ENCODE peak calls at places on chromosomes 2 and 18, in five cellular contexts. N is kidney epithelial cell; G is cardiac muscle cell; L is CD8-positive, alpha-beta T cell; C is thyroid gland. X is an unnamed sample.

GRCh38 chr18:66124394-66124793 is 373.6 kb downstream of the CDH7 start:
- DNase-seq in N (no peak), G (no peak), L (no peak), C (no peak), X (no peak)

GRCh38 chr2:62736899-62737559 is 31.5 kb downstream of the EHBP1 start:
- DNase-seq in N (peak), G (no peak), L (no peak), C (no peak), X (no peak)

GRCh38 chr18:71673498-71673897 is 870.6 kb downstream of the CBLN2 start:
- DNase-seq in N (no peak), G (no peak), L (no peak), C (no peak), X (no peak)

GRCh38 chr2:200800458-200800857 is 11.3 kb upstream of the BZW1 start:
- DNase-seq in N (no peak), G (no peak), L (no peak), C (no peak), X (no peak)

GRCh38 chr2:159155315-159155714 is 131.2 kb downstream of the WDSUB1 start:
- DNase-seq in N (no peak), G (no peak), L (no peak), C (peak), X (no peak)

GRCh38 chr2:201532686-201533304 is 81.3 kb downstream of the STRADB start:
- DNase-seq in N (peak), G (peak), L (no peak), C (no peak), X (no peak)

GRCh38 chr2:238202326-238203103 is 980 bp downstream of the ILKAP start:
- DNase-seq in N (no peak), G (peak), L (no peak), C (no peak), X (no peak)

GRCh38 chr2:215613265-215613664 is 177.4 kb upstream of the FN1 start:
- DNase-seq in N (no peak), G (no peak), L (no peak), C (no peak), X (no peak)

GRCh38 chr2:31983762-31984467 is 26.9 kb downstream of the MEMO1 start:
- DNase-seq in N (no peak), G (no peak), L (no peak), C (no peak), X (no peak)

GRCh38 chr18:159037-159652 is 788 bp downstream of the USP14 start:
- DNase-seq in N (no peak), G (peak), L (no peak), C (no peak), X (no peak)

GRCh38 chr2:230828272-230828961 is 36.3 kb upstream of the ITM2C start:
- DNase-seq in N (no peak), G (peak), L (no peak), C (no peak), X (peak)

GRCh38 chr2:229454934-229455631 is 184.0 kb upstream of the PID1 start:
- DNase-seq in N (no peak), G (peak), L (no peak), C (no peak), X (no peak)

GRCh38 chr2:241738040-241738686 is 3.7 kb downstream of the D2HGDH start:
- DNase-seq in N (no peak), G (no peak), L (no peak), C (no peak), X (no peak)

GRCh38 chr2:162146906-162147305 is 5.1 kb downstream of the GCG start:
- DNase-seq in N (no peak), G (no peak), L (no peak), C (no peak), X (no peak)

GRCh38 chr2:107132141-107132540 is 246.2 kb upstream of the ST6GAL2 start:
- DNase-seq in N (no peak), G (no peak), L (no peak), C (no peak), X (no peak)

GRCh38 chr2:85468704-85469349 is 50.3 kb downstream of the SH2D6 start:
- DNase-seq in N (peak), G (peak), L (no peak), C (no peak), X (no peak)

GRCh38 chr2:105102963-105103421 is 65.1 kb downstream of the MRPS9 start:
- DNase-seq in N (peak), G (peak), L (no peak), C (no peak), X (no peak)

GRCh38 chr2:165407464-165407863 is 62.0 kb upstream of the CSRNP3 start:
- DNase-seq in N (no peak), G (no peak), L (no peak), C (no peak), X (no peak)

GRCh38 chr2:183244300-183244849 is 120.1 kb downstream of the NUP35 start:
- DNase-seq in N (no peak), G (no peak), L (no peak), C (no peak), X (no peak)

GRCh38 chr2:30514134-30514860 is 67.3 kb downstream of the LCLAT1 start:
- DNase-seq in N (no peak), G (peak), L (no peak), C (peak), X (no peak)

GRCh38 chr18:48525671-48526070 is 13.2 kb upstream of the CTIF start:
- DNase-seq in N (no peak), G (no peak), L (no peak), C (no peak), X (no peak)

GRCh38 chr2:80489718-80490117 is 185.2 kb upstream of the LRRTM1 start:
- DNase-seq in N (peak), G (peak), L (no peak), C (no peak), X (no peak)

GRCh38 chr18:66560092-66560491 is 43.8 kb downstream of the CDH19 start:
- DNase-seq in N (no peak), G (peak), L (no peak), C (peak), X (no peak)

GRCh38 chr2:86789687-86790133 is 1.0 kb downstream of the CD8A start:
- DNase-seq in N (no peak), G (no peak), L (no peak), C (no peak), X (no peak)

GRCh38 chr2:21256006-21256405 is 132.2 kb downstream of the TDRD15 start:
- DNase-seq in N (peak), G (peak), L (no peak), C (no peak), X (peak)

GRCh38 chr2:241775223-241776177 is 1.1 kb upstream of the GAL3ST2 start:
- DNase-seq in N (no peak), G (no peak), L (no peak), C (no peak), X (peak)

GRCh38 chr2:67046568-67046967 is 350.6 kb upstream of the ETAA1 start:
- DNase-seq in N (no peak), G (no peak), L (no peak), C (no peak), X (no peak)

GRCh38 chr2:239075918-239076727 is 228.2 kb downstream of the TWIST2 start:
- DNase-seq in N (no peak), G (no peak), L (no peak), C (no peak), X (peak)

GRCh38 chr2:232339121-232340081 is 39.1 kb upstream of the ALPP start:
- DNase-seq in N (no peak), G (no peak), L (no peak), C (no peak), X (no peak)

GRCh38 chr2:203018181-203018580 is 3.5 kb downstream of the NBEAL1 start:
- DNase-seq in N (no peak), G (peak), L (no peak), C (no peak), X (no peak)

GRCh38 chr2:237723613-237724012 is 75.0 kb upstream of the RBM44 start:
- DNase-seq in N (no peak), G (no peak), L (no peak), C (no peak), X (peak)

GRCh38 chr2:62527478-62528210 is 21.6 kb upstream of the TMEM17 start:
- DNase-seq in N (no peak), G (no peak), L (no peak), C (no peak), X (no peak)

GRCh38 chr18:5197032-5197434 is at the start of gene AKAIN1:
- DNase-seq in N (no peak), G (peak), L (peak), C (peak), X (no peak)

GRCh38 chr2:132279344-132279743 is 117.6 kb upstream of the ANKRD30BL start:
- DNase-seq in N (no peak), G (no peak), L (no peak), C (no peak), X (no peak)

GRCh38 chr18:67790527-67790926 is 274.0 kb upstream of the DSEL start:
- DNase-seq in N (no peak), G (no peak), L (no peak), C (no peak), X (no peak)

GRCh38 chr2:170467568-170468422 is 247.3 kb upstream of the SP5 start:
- DNase-seq in N (no peak), G (peak), L (no peak), C (no peak), X (no peak)

GRCh38 chr2:159735648-159736047 is 23.3 kb downstream of the MARCHF7 start:
- DNase-seq in N (no peak), G (no peak), L (no peak), C (no peak), X (no peak)

GRCh38 chr18:21241224-21242131 is 554 bp upstream of the GREB1L start:
- DNase-seq in N (no peak), G (peak), L (no peak), C (peak), X (peak)

GRCh38 chr2:19363474-19363778 is 5.0 kb upstream of the OSR1 start:
- DNase-seq in N (no peak), G (no peak), L (no peak), C (no peak), X (no peak)
- H3K4me3 ChIP-seq in N (peak), G (peak), L (peak), C (no peak), X (peak)

GRCh38 chr2:15718944-15719323 is 127.3 kb downstream of the DDX1 start:
- DNase-seq in N (no peak), G (no peak), L (no peak), C (no peak), X (no peak)

GRCh38 chr2:15715596-15715995 is 123.9 kb downstream of the DDX1 start:
- DNase-seq in N (no peak), G (no peak), L (no peak), C (no peak), X (no peak)

GRCh38 chr2:15719566-15720313 is 128.1 kb downstream of the DDX1 start:
- DNase-seq in N (no peak), G (no peak), L (no peak), C (no peak), X (peak)

GRCh38 chr2:15720561-15721307 is 129.1 kb downstream of the DDX1 start:
- DNase-seq in N (no peak), G (no peak), L (no peak), C (no peak), X (no peak)

DNA sequence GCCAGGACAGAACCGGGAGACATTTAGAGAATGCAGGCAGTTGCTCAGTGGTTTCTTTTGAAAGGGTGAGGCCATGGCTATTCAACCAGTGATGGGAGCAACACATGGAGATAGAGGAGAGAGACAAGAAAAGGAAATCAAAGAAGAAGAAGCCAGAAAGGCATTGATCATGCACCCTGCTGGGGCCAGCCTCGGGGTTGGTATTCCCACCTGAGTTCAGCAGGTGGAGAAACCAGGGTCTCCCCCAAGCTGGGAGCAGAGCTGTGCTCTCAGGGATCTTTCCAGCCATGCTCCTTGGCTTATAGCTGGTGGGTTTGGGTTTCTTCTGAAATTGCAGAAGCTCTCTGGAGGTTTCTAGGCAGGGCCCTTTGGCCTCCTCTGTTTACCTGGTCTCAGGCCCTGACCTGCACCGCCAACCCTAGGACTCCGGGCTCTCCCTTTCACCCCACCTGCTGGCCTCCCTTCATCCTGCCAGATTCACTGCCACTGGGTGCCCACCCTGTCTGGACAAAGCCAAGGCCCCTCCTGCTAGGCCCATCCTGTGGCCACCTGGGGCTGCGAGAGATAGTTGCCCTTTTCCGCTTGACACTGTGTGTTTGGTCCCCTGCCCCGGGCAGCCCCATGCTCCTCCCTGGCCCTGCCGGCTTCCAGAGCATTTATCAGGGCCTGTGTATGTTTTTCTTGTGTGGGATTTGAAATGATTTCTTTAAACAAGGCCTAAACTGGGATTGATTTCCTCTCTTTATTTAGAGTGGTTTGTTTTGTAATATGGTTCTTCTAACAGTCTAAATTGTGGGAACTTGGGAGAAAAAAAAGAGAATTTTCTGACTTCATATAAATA is 126.7 kb downstream of the DDX1 start:
- DNase-seq in N (no peak), G (no peak), L (no peak), C (no peak), X (peak)
- H3K4me3 ChIP-seq in N (no peak), G (no peak), L (no peak), C (no peak), X (no peak)

GRCh38 chr2:174594451-174594850 is 3.2 kb downstream of the WIPF1 start:
- DNase-seq in N (no peak), G (no peak), L (no peak), C (no peak), X (no peak)
- H3K4me3 ChIP-seq in N (no peak), G (no peak), L (peak), C (no peak), X (no peak)

DNA sequence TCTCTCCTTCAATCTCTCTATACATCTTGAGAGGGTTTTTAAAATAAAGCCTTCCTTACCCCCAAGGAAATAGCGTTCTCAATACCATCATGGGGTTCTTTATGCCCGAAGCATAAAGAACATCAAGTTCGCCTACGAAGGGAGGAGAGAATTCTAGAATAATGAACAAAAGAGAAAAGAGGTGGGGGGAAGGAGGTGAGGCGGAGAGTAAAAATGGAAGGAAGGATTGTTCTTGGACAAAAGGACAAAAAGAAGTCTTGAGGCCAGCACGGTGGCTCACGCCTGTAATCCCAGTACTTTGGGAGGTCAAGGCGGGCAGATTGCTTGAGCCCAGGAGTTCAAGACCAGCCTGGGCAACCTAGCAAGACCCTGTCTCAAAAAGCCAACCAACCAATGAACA is 319.8 kb upstream of the NCKAP5 start:
- DNase-seq in N (no peak), G (no peak), L (no peak), C (no peak), X (no peak)
- H3K4me3 ChIP-seq in N (no peak), G (no peak), L (no peak), C (no peak), X (no peak)

DNA sequence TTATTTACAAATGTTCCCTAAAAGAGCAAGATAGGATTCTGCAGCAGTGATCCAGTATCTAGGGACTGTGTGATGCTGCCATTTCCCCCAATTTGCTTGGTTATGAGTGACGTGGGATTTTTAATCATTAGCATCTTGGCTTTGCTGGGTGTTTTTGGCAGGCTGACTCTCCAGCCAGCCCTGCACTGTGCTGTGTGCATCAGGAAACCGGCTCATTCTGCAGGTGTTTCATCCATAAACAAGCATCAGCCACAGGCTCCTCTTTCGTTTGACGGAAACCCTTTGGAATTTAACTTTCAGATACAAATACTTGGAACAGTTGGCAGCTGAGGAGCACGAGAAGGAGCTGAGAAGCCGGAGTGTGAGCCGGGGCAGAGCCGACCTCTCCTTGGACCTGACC is 135.9 kb downstream of the TPGS2 start:
- DNase-seq in N (no peak), G (no peak), L (no peak), C (no peak), X (no peak)
- H3K4me3 ChIP-seq in N (no peak), G (no peak), L (no peak), C (no peak), X (no peak)

GRCh38 chr18:24398515-24398914 is 891 bp upstream of the OSBPL1A start:
- DNase-seq in N (no peak), G (peak), L (no peak), C (peak), X (no peak)
- H3K4me3 ChIP-seq in N (no peak), G (no peak), L (peak), C (no peak), X (peak)

DNA sequence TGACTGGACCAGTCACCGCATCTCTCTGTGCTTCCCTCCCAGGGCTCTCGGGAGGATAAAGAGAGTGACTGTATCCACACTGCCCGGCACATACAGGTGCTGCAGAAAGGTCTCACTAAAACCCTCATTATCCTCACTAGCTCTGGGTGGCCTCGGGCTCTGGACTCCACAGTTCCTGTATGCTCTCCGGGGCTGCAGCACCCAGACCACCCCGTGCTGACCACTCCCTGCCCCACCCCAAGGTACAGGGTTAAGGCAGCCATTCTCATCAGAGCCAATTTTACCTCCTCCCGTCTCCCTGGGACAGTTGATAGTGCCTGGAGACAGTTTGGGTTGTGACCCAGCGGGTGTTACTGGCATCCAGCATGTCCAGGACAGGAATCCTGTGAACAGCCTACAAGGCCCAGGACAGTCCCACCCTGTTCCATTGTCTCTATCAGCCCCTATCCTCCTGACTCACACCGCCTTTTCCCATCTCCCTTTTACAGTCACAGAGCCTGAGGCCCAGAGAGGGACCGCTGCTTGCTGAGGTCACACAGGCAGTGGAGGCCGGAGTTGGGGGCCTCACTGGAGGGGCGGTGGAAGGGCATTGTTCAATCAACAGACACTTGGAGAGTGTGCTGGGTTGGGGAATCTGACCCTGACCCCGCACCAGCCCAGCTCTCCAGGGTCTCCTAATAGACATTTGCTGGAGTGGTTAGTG is 1.7 kb downstream of the ZAP70 start:
- DNase-seq in N (no peak), G (no peak), L (no peak), C (no peak), X (no peak)
- H3K4me3 ChIP-seq in N (no peak), G (no peak), L (peak), C (no peak), X (no peak)

GRCh38 chr2:33476100-33476792 is at the start of gene RASGRP3:
- DNase-seq in N (peak), G (peak), L (peak), C (peak), X (peak)

GRCh38 chr2:33478968-33479691 is 2.7 kb downstream of the RASGRP3 start:
- DNase-seq in N (no peak), G (no peak), L (no peak), C (peak), X (no peak)

GRCh38 chr2:33477473-33478468 is 1.3 kb downstream of the RASGRP3 start:
- DNase-seq in N (peak), G (no peak), L (peak), C (no peak), X (peak)

GRCh38 chr2:33475381-33476099 is 909 bp upstream of the RASGRP3 start:
- DNase-seq in N (peak), G (peak), L (peak), C (peak), X (peak)

DNA sequence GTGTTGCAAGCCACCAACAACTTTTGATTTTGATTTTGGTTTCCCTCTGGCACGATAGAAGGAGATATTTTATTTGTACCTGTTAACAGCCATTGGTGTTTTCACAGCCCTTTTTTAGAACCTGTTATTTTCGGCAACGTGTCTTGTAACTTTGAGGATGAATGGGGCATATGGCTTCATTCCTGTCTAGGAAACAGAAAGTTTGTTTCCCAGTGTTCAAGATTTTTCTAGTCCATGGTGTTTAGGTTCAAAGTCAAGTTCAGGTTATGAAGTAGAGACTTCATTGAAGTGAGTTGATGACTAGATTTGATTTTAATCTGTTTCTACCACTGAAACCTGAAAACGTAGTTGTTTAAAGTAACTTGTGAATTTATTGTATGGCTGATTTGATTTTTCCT is 343 bp downstream of the RASGRP3 start:
- DNase-seq in N (no peak), G (no peak), L (no peak), C (no peak), X (no peak)
- H3K4me3 ChIP-seq in N (peak), G (peak), L (peak), C (no peak), X (peak)

X was measured in tibial artery.